ENCODE peak calls at places on chromosomes 3 and 15, in ten cellular contexts. Q, B, Z, C, O, I, T, D, U and S are unnamed samples.

GRCh38 chr15:90138071-90138833 is 36.0 kb upstream of the IDH2 start:
- DNase-seq in Z (no peak), Q (no peak), T (no peak), D (no peak), O (no peak), B (no peak), C (no peak), U (no peak), I (no peak), S (no peak)

GRCh38 chr3:149180057-149180573 is 41.5 kb downstream of the CP start:
- DNase-seq in D (no peak), O (peak), Z (no peak), Q (no peak), B (no peak), T (peak), I (no peak), U (peak), C (peak), S (no peak)

GRCh38 chr15:93587046-93587445 is 498.0 kb upstream of the RGMA start:
- DNase-seq in Z (no peak), O (no peak), Q (peak), D (no peak), I (no peak), U (no peak), T (no peak), C (no peak), B (no peak), S (no peak)

GRCh38 chr3:149224736-149225594 is 3.3 kb upstream of the CP start:
- DNase-seq in Z (peak), D (no peak), C (peak), B (no peak), O (peak), U (peak), I (no peak), T (peak), Q (no peak), S (no peak)

GRCh38 chr3:22893001-22893400 is 310.1 kb upstream of the UBE2E2 start:
- DNase-seq in O (no peak), C (no peak), D (no peak), B (no peak), Q (no peak), T (no peak), Z (no peak), U (no peak), I (no peak), S (no peak)

GRCh38 chr3:56775356-56775914 is 26.3 kb downstream of the ARHGEF3 start:
- DNase-seq in D (no peak), Q (no peak), B (no peak), Z (no peak), U (no peak), C (no peak), O (no peak), T (no peak), I (no peak), S (no peak)

GRCh38 chr3:32157600-32158264 is 51.3 kb downstream of the GPD1L start:
- DNase-seq in Q (no peak), B (no peak), U (no peak), T (no peak), O (no peak), Z (no peak), I (no peak), C (no peak), D (no peak), S (no peak)

GRCh38 chr15:71471347-71471746 is 339.0 kb upstream of the NR2E3 start:
- DNase-seq in T (peak), O (no peak), B (no peak), C (no peak), Z (no peak), I (no peak), U (no peak), Q (no peak), D (no peak), S (no peak)